ENCODE peak calls at places on chromosomes 1 and 21, in nine cellular contexts. M is HT-29; O is tibial artery; L is GM03348; T is stimulated activated CD4-positive, alpha-beta T cell treated with anti-CD3 and anti-CD28 coated beads, Interleukin-2, amount 100 ng/mL, for 48 hours; H is activated CD4-positive, alpha-beta T cell treated with anti-CD3 and anti-CD28 coated beads for 24 hours; A is HuH-7.5; Q is A549; V is foreskin fibroblast. J is an unnamed sample.
A peak's percentile ranks its signal among the peaks of the same experiment; 100 is the strongest.

GRCh38 chr21:32484706-32485380 is 72.3 kb downstream of the EVA1C start:
- DNase-seq in H (no peak), L (no peak), O (peak; percentile 46), V (no peak), T (no peak), Q (no peak), A (no peak), M (peak; percentile 38), J (no peak)

GRCh38 chr1:209633335-209633997 is 18.8 kb downstream of the LAMB3 start:
- DNase-seq in L (no peak), Q (no peak), A (no peak), O (no peak), T (no peak), M (no peak), H (no peak), V (no peak), J (no peak)

GRCh38 chr1:2632561-2633361 is at the start of gene MMEL1:
- DNase-seq in L (peak; percentile 7), A (no peak), O (no peak), V (no peak), Q (no peak), M (no peak), H (no peak), T (no peak), J (no peak)

GRCh38 chr1:37495875-37496274 is 18.7 kb downstream of the MEAF6 start:
- DNase-seq in O (no peak), T (no peak), V (no peak), A (no peak), L (no peak), Q (no peak), M (no peak), H (no peak), J (no peak)

GRCh38 chr21:23402929-23403520 is 2204.3 kb downstream of the MRPL39 start:
- DNase-seq in Q (no peak), L (no peak), H (no peak), V (no peak), O (no peak), A (no peak), M (no peak), T (no peak), J (peak; percentile 50)

GRCh38 chr1:211736351-211736915 is 61.0 kb upstream of the NEK2 start:
- DNase-seq in L (no peak), T (no peak), A (no peak), O (no peak), V (no peak), Q (no peak), M (no peak), H (no peak), J (no peak)

GRCh38 chr1:63747445-63747844 is 26.4 kb upstream of the ROR1 start:
- DNase-seq in A (no peak), H (no peak), M (no peak), Q (no peak), T (no peak), V (no peak), O (no peak), L (no peak), J (no peak)

GRCh38 chr1:71908313-71908712 is 374.0 kb downstream of the NEGR1 start:
- DNase-seq in H (no peak), A (no peak), L (no peak), O (no peak), T (no peak), V (no peak), Q (no peak), M (no peak), J (no peak)

GRCh38 chr1:33049381-33049780 is 12.7 kb upstream of the AK2 start:
- DNase-seq in Q (no peak), T (no peak), O (no peak), A (no peak), H (no peak), V (no peak), M (no peak), L (no peak), J (no peak)

GRCh38 chr1:1082239-1083180 is 8.4 kb upstream of the RNF223 start:
- DNase-seq in H (no peak), O (peak; percentile 16), Q (no peak), V (no peak), A (no peak), L (no peak), T (no peak), M (no peak), J (no peak)

GRCh38 chr1:41711581-41711980 is 207.1 kb downstream of the HIVEP3 start:
- DNase-seq in T (no peak), H (no peak), V (no peak), A (no peak), M (no peak), Q (no peak), L (no peak), O (no peak), J (peak; percentile 26)

GRCh38 chr21:25639922-25640670 is 1.0 kb downstream of the JAM2 start:
- DNase-seq in L (peak; percentile 24), H (no peak), V (no peak), T (no peak), O (no peak), A (no peak), Q (no peak), M (no peak), J (peak; percentile 36)

GRCh38 chr1:39230261-39231190 is 26.0 kb downstream of the MACF1 start:
- DNase-seq in M (no peak), Q (no peak), A (no peak), L (peak; percentile 54), H (no peak), T (peak; percentile 7), V (no peak), O (peak; percentile 20), J (no peak)

GRCh38 chr1:12434686-12435085 is 183.3 kb downstream of the DHRS3 start:
- DNase-seq in H (no peak), L (no peak), A (no peak), V (no peak), O (no peak), T (no peak), M (no peak), Q (no peak), J (no peak)

GRCh38 chr1:182279724-182280506 is 111.7 kb downstream of the GLUL start:
- DNase-seq in H (no peak), Q (no peak), M (no peak), V (peak; percentile 48), T (no peak), L (no peak), A (no peak), O (no peak), J (peak; percentile 77)

GRCh38 chr1:171869097-171869496 is 27.8 kb downstream of the DNM3 start:
- DNase-seq in L (no peak), O (no peak), H (no peak), Q (no peak), V (no peak), M (peak; percentile 11), A (no peak), T (no peak), J (peak; percentile 19)

GRCh38 chr21:28745131-28746055 is 247.3 kb downstream of the LTN1 start:
- DNase-seq in A (peak; percentile 17), M (peak; percentile 76), H (peak; percentile 43), V (peak; percentile 75), O (peak; percentile 71), Q (peak; percentile 81), L (peak; percentile 67), T (peak; percentile 63), J (peak; percentile 61)

GRCh38 chr21:28436286-28436932 is 556.3 kb downstream of the LTN1 start:
- DNase-seq in A (no peak), Q (no peak), H (no peak), O (no peak), T (no peak), M (no peak), L (no peak), V (peak; percentile 88), J (no peak)

GRCh38 chr1:111904478-111905218 is 84.8 kb downstream of the KCND3 start:
- DNase-seq in T (peak; percentile 23), A (no peak), V (peak; percentile 7), O (no peak), H (no peak), Q (no peak), L (no peak), M (no peak), J (peak; percentile 43)

GRCh38 chr1:2804628-2805351 is 3.3 kb upstream of the TTC34 start:
- DNase-seq in O (no peak), T (no peak), L (no peak), A (no peak), Q (no peak), V (no peak), H (no peak), M (no peak), J (no peak)

GRCh38 chr1:231571904-231572303 is 43.4 kb downstream of the TSNAX start:
- DNase-seq in Q (no peak), M (no peak), L (no peak), A (no peak), H (no peak), O (no peak), V (no peak), T (no peak), J (no peak)

GRCh38 chr1:228060458-228061190 is 21.9 kb upstream of the ARF1 start:
- DNase-seq in L (peak; percentile 56), O (no peak), M (no peak), V (no peak), A (no peak), T (no peak), Q (peak; percentile 21), H (no peak), J (no peak)

GRCh38 chr1:38274974-38275373 is 228.4 kb upstream of the POU3F1 start:
- DNase-seq in T (no peak), L (no peak), A (no peak), H (no peak), V (no peak), M (no peak), Q (no peak), O (no peak), J (no peak)

GRCh38 chr1:172990598-172991215 is 60.0 kb downstream of the TNFSF18 start:
- DNase-seq in M (no peak), H (no peak), V (peak; percentile 60), Q (no peak), T (no peak), O (no peak), L (peak; percentile 71), A (no peak), J (no peak)

GRCh38 chr1:179785025-179785424 is 41.9 kb downstream of the FAM163A start:
- DNase-seq in T (no peak), O (no peak), H (no peak), Q (no peak), M (no peak), L (no peak), A (no peak), V (no peak), J (peak; percentile 37)

GRCh38 chr21:39048064-39048463 is 135.2 kb downstream of the PSMG1 start:
- DNase-seq in O (no peak), L (no peak), T (no peak), V (no peak), A (no peak), M (peak; percentile 91), H (no peak), Q (peak; percentile 73), J (peak; percentile 38)

J was measured in COR-L47.